ENCODE peak calls at places on chromosome 18, in six cellular contexts. T is effector memory CD4-positive, alpha-beta T cell; V is brain microvascular endothelial cell; Q is right cardiac atrium; W is CD8-positive, alpha-beta memory T cell; N is adrenal gland. K is an unnamed sample. For H3K27me3, the result is how much of the 10 kb centered on the place peaks cover.

GRCh38 chr18:54004828-54005227 is 219.6 kb downstream of the MBD2 start:
- DNase-seq in T (no peak), V (no peak), Q (no peak), W (no peak), N (no peak), K (no peak)

GRCh38 chr18:3463052-3463451 is 13.1 kb downstream of the TGIF1 start:
- DNase-seq in T (no peak), V (no peak), Q (no peak), W (no peak), N (no peak), K (no peak)

GRCh38 chr18:45834303-45834702 is 8.8 kb downstream of the SIGLEC15 start:
- DNase-seq in T (no peak), V (no peak), Q (no peak), W (no peak), N (no peak), K (no peak)

GRCh38 chr18:71293322-71293721 is 1004.5 kb downstream of the SOCS6 start:
- DNase-seq in T (no peak), V (no peak), Q (no peak), W (no peak), N (no peak), K (no peak)

GRCh38 chr18:60880184-60880583 is 453.0 kb upstream of the CDH20 start:
- DNase-seq in T (no peak), V (no peak), Q (no peak), W (no peak), N (no peak), K (no peak)

GRCh38 chr18:24923138-24923537 is 428.8 kb downstream of the ZNF521 start:
- DNase-seq in T (no peak), V (no peak), Q (no peak), W (no peak), N (no peak), K (no peak)

GRCh38 chr18:56921888-56922480 is 224.9 kb upstream of the BOD1L2 start:
- DNase-seq in T (no peak), V (no peak), Q (no peak), W (no peak), N (no peak), K (no peak)

GRCh38 chr18:9330419-9330818 is 4.2 kb upstream of the TWSG1 start:
- DNase-seq in T (no peak), V (no peak), Q (no peak), W (no peak), N (no peak), K (no peak)

GRCh38 chr18:3251249-3251962 is 3.8 kb downstream of the MYL12A start:
- DNase-seq in T (no peak), V (no peak), Q (no peak), W (no peak), N (no peak), K (no peak)

GRCh38 chr18:49819768-49820662 is 6.7 kb upstream of the ACAA2 start:
- DNase-seq in T (peak), V (no peak), Q (no peak), W (peak), N (no peak), K (peak)

GRCh38 chr18:9280854-9281253 is 53.7 kb upstream of the TWSG1 start:
- DNase-seq in T (no peak), V (no peak), Q (no peak), W (no peak), N (no peak), K (no peak)

GRCh38 chr18:13369756-13370510 is 151.4 kb downstream of the LDLRAD4 start:
- DNase-seq in T (no peak), V (peak), Q (no peak), W (no peak), N (no peak), K (no peak)

GRCh38 chr18:9366126-9366714 is 31.6 kb downstream of the TWSG1 start:
- DNase-seq in T (no peak), V (peak), Q (peak), W (no peak), N (peak), K (peak)

GRCh38 chr18:27728659-27729058 is 448.3 kb downstream of the CDH2 start:
- DNase-seq in T (no peak), V (no peak), Q (no peak), W (no peak), N (no peak), K (no peak)

GRCh38 chr18:23779696-23780303 is 90.5 kb downstream of the LAMA3 start:
- DNase-seq in T (no peak), V (peak), Q (no peak), W (no peak), N (no peak), K (no peak)

GRCh38 chr18:26723986-26724385 is 141.5 kb downstream of the AQP4 start:
- DNase-seq in T (no peak), V (no peak), Q (no peak), W (no peak), N (no peak), K (no peak)

GRCh38 chr18:44679912-44680270 is 797 bp upstream of the SETBP1 start:
- DNase-seq in T (no peak), V (no peak), Q (peak), W (peak), N (peak), K (peak)

GRCh38 chr18:26746284-26747130 is 119.0 kb downstream of the AQP4 start:
- DNase-seq in T (no peak), V (no peak), Q (no peak), W (no peak), N (no peak), K (no peak)

GRCh38 chr18:12165038-12165768 is 71.6 kb downstream of the ANKRD62 start:
- DNase-seq in T (no peak), V (no peak), Q (no peak), W (no peak), N (no peak), K (no peak)

GRCh38 chr18:8946046-8946838 is 156.3 kb upstream of the NDUFV2 start:
- DNase-seq in T (no peak), V (peak), Q (no peak), W (no peak), N (no peak), K (no peak)

GRCh38 chr18:59079264-59079972 is 60.3 kb upstream of the SEC11C start:
- DNase-seq in T (no peak), V (peak), Q (no peak), W (no peak), N (no peak), K (no peak)

GRCh38 chr18:55763805-55764204 is 175.8 kb upstream of the TCF4 start:
- DNase-seq in T (no peak), V (no peak), Q (no peak), W (no peak), N (no peak), K (no peak)

GRCh38 chr18:55124078-55124477 is 164.8 kb upstream of the CCDC68 start:
- DNase-seq in T (no peak), V (peak), Q (peak), W (no peak), N (peak), K (no peak)

GRCh38 chr18:52636536-52636935 is 296.5 kb downstream of the DCC start:
- DNase-seq in T (no peak), V (no peak), Q (no peak), W (no peak), N (peak), K (no peak)

GRCh38 chr18:13640266-13640860 is 86.0 kb downstream of the FAM210A start:
- DNase-seq in T (no peak), V (no peak), Q (no peak), W (no peak), N (no peak), K (no peak)

GRCh38 chr18:64137914-64138313 is 11.0 kb downstream of the LINC00305 start:
- DNase-seq in T (no peak), V (no peak), Q (no peak), W (no peak), N (no peak), K (no peak)

GRCh38 chr18:49856531-49856930 is 43.2 kb upstream of the ACAA2 start:
- DNase-seq in T (no peak), V (no peak), Q (no peak), W (no peak), N (no peak), K (no peak)

GRCh38 chr18:76656925-76657324 is 161.9 kb upstream of the ZNF516 start:
- DNase-seq in T (no peak), V (no peak), Q (no peak), W (no peak), N (no peak), K (no peak)

GRCh38 chr18:76657911-76658475 is 163.0 kb upstream of the ZNF516 start:
- DNase-seq in T (no peak), V (no peak), Q (no peak), W (no peak), N (no peak), K (no peak)

GRCh38 chr18:76658627-76659026 is 163.6 kb upstream of the ZNF516 start:
- DNase-seq in T (no peak), V (no peak), Q (no peak), W (no peak), N (no peak), K (no peak)

GRCh38 chr18:76657428-76657827 is 162.4 kb upstream of the ZNF516 start:
- DNase-seq in T (no peak), V (no peak), Q (no peak), W (no peak), N (no peak), K (no peak)

GRCh38 chr18:76654536-76654935 is 159.5 kb upstream of the ZNF516 start:
- DNase-seq in T (no peak), V (no peak), Q (no peak), W (no peak), N (no peak), K (no peak)
- H3K27me3 ChIP-seq in T (under half), V (under half), Q (under half), W (under half), N (under half), K (under half)

GRCh38 chr18:37540424-37541121 is 25.0 kb downstream of the CELF4 start:
- DNase-seq in T (no peak), V (no peak), Q (no peak), W (no peak), N (no peak), K (no peak)

GRCh38 chr18:37544196-37544595 is 21.4 kb downstream of the CELF4 start:
- DNase-seq in T (no peak), V (no peak), Q (no peak), W (no peak), N (no peak), K (no peak)

GRCh38 chr18:37539236-37539635 is 26.4 kb downstream of the CELF4 start:
- DNase-seq in T (no peak), V (no peak), Q (no peak), W (no peak), N (no peak), K (no peak)

GRCh38 chr18:37543321-37543720 is 22.3 kb downstream of the CELF4 start:
- DNase-seq in T (no peak), V (no peak), Q (no peak), W (no peak), N (no peak), K (no peak)

DNA sequence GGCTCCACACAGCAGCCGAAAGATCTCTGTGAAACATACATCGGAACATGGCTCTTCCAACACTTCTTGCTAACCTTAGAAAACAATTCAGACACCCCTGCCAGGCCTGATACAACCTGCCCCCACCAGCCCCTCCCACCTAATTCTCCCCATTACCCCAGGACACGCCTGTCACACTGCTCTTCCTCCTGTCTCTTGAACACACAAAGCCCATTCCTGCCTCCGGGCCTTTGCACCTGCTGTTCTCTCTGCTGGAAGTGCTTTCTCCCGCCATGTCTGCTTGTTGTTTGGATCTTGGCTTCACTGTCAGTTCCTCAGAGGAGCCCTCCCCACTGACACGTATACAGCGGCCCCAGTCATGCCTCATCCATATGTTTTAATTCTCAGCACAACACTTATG is 24.1 kb downstream of the CELF4 start:
- DNase-seq in T (no peak), V (no peak), Q (no peak), W (no peak), N (no peak), K (no peak)
- H3K27me3 ChIP-seq in T (under half), V (under half), Q (under half), W (under half), N (under half), K (under half)

GRCh38 chr18:11150271-11150615 is 874 bp upstream of the PIEZO2 start:
- DNase-seq in T (no peak), V (no peak), Q (no peak), W (no peak), N (no peak), K (no peak)
- H3K27me3 ChIP-seq in T (under half), V (under half), Q (under half), W (under half), N (under half), K (under half)

GRCh38 chr18:78675231-78675630 is 304.4 kb upstream of the SALL3 start:
- DNase-seq in T (no peak), V (no peak), Q (no peak), W (no peak), N (no peak), K (no peak)
- H3K27me3 ChIP-seq in T (under half), V (under half), Q (under half), W (under half), N (under half), K (under half)

DNA sequence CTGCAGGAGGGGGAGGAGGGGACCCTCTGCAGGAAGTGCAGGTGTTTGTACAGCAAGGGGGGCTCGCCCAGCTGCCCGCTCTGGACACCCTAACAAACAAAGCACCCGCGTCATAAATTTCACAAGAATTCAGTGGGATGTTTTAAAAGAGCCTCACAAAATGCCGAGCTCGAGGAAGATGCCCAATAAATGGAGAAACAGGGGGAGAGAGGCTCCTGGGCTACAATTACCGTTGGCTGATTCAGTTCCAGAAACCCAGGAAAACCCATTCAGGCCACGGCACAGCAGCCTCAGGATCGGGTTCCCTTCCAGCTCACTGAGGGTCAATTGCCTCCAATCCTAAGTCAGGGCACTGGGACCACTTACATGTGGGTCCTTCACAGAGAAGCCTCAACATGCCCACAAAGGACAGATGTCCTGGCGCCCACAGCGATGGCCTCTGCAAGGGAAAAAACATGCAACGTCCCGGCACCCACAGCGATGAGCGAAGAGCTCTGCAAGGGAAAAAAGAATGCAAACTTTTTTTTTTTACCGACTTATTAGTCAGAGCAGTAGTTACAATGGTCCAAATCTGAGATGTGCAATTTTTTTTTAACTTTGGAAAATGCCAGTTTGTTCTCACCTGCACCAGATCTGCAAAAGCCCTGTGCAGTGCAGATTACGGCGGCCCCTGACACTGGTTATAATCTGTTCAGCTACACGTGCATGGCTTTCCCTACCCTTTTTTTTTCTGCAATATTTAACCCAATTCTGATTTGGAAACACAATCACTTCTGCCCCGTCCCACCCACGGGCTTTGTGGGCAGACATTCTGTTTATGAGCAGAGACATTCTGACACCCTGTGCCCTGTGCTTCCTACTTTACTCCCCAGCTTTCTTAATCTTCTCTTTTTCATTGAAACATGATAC is 159.4 kb upstream of the SALL3 start:
- DNase-seq in T (no peak), V (no peak), Q (no peak), W (no peak), N (no peak), K (no peak)
- H3K27me3 ChIP-seq in T (under half), V (under half), Q (under half), W (under half), N (under half), K (under half)

GRCh38 chr18:79818631-79819030 is 20.9 kb downstream of the KCNG2 start:
- DNase-seq in T (no peak), V (no peak), Q (no peak), W (no peak), N (no peak), K (no peak)
- H3K27me3 ChIP-seq in T (under half), V (under half), Q (under half), W (under half), N (under half), K (under half)

DNA sequence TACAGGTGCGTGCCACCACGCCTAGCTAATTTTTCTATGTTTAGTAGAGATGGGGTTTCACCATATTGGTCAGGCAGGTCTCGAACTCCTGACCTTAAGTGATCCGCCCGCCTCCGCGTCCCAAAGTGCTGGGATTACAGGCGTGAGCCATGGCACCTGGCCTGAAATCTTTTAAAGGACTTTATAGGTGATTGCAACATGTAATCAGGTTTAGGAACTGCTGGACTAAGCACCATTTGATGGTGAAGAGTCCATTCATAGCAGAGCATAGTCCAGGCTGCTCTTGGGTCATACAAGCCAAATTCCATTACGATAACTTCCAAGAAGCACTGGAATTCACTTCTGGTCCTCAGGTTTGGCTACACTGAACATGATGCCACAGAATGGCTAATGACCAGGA is 200.6 kb upstream of the SMAD2 start:
- DNase-seq in T (no peak), V (no peak), Q (no peak), W (no peak), N (no peak), K (no peak)
- H3K27me3 ChIP-seq in T (under half), V (under half), Q (under half), W (under half), N (under half), K (under half)

GRCh38 chr18:79556829-79557585 is 122.6 kb upstream of the CTDP1 start:
- DNase-seq in T (no peak), V (no peak), Q (no peak), W (no peak), N (no peak), K (no peak)
- H3K27me3 ChIP-seq in T (under half), V (under half), Q (under half), W (under half), N (under half), K (under half)

GRCh38 chr18:459801-460200 is 40.7 kb downstream of the COLEC12 start:
- DNase-seq in T (no peak), V (no peak), Q (no peak), W (no peak), N (no peak), K (no peak)
- H3K27me3 ChIP-seq in T (under half), V (under half), Q (under half), W (under half), N (under half), K (under half)

K was measured in thyroid gland.